ENCODE peak calls at places on chromosome 13, in four cellular contexts. One of them, this sample, is unnamed.

GRCh38 chr13:26502826-26503225 is 54.7 kb upstream of the WASF3 start:
- DNase-seq in neural crest cell: no peak
- DNase-seq in SK-MEL-5: peak
- DNase-seq in hypothalamus: no peak
- DNase-seq in this sample: no peak

GRCh38 chr13:70856706-70857105 is 748.5 kb upstream of the KLHL1 start:
- DNase-seq in neural crest cell: no peak
- DNase-seq in SK-MEL-5: no peak
- DNase-seq in hypothalamus: no peak
- DNase-seq in this sample: no peak

GRCh38 chr13:113791761-113792160 is 32.7 kb downstream of the TMEM255B start:
- DNase-seq in neural crest cell: no peak
- DNase-seq in SK-MEL-5: no peak
- DNase-seq in hypothalamus: no peak
- DNase-seq in this sample: no peak

GRCh38 chr13:31476266-31476665 is 263.1 kb upstream of the RXFP2 start:
- DNase-seq in SK-MEL-5: no peak
- DNase-seq in hypothalamus: no peak
- DNase-seq in neural crest cell: no peak
- DNase-seq in this sample: no peak

GRCh38 chr13:45872574-45872973 is 21.0 kb upstream of the SIAH3 start:
- DNase-seq in neural crest cell: no peak
- DNase-seq in SK-MEL-5: no peak
- DNase-seq in hypothalamus: no peak
- DNase-seq in this sample: no peak

GRCh38 chr13:93249259-93249917 is 22.8 kb downstream of the GPC6 start:
- DNase-seq in SK-MEL-5: no peak
- DNase-seq in hypothalamus: no peak
- DNase-seq in neural crest cell: no peak
- DNase-seq in this sample: no peak

GRCh38 chr13:111363121-111363520 is 42.7 kb downstream of the TEX29 start:
- DNase-seq in neural crest cell: no peak
- DNase-seq in SK-MEL-5: no peak
- DNase-seq in hypothalamus: no peak
- DNase-seq in this sample: no peak

GRCh38 chr13:24617394-24618218 is 62.6 kb upstream of the ATP12A start:
- DNase-seq in SK-MEL-5: no peak
- DNase-seq in hypothalamus: no peak
- DNase-seq in neural crest cell: no peak
- DNase-seq in this sample: no peak

GRCh38 chr13:67230774-67231480 is 791 bp upstream of the PCDH9 start:
- DNase-seq in neural crest cell: peak
- DNase-seq in hypothalamus: peak
- DNase-seq in SK-MEL-5: peak
- DNase-seq in this sample: no peak

GRCh38 chr13:102295316-102296048 is 106.4 kb downstream of the FGF14 start:
- DNase-seq in hypothalamus: no peak
- DNase-seq in SK-MEL-5: no peak
- DNase-seq in neural crest cell: no peak
- DNase-seq in this sample: no peak

GRCh38 chr13:58087566-58087965 is 456.0 kb downstream of the PCDH17 start:
- DNase-seq in neural crest cell: no peak
- DNase-seq in SK-MEL-5: no peak
- DNase-seq in hypothalamus: no peak
- DNase-seq in this sample: no peak

GRCh38 chr13:50412046-50412617 is 396.9 kb downstream of the KCNRG start:
- DNase-seq in neural crest cell: no peak
- DNase-seq in SK-MEL-5: no peak
- DNase-seq in hypothalamus: no peak
- DNase-seq in this sample: no peak

GRCh38 chr13:32468502-32469147 is 40.7 kb upstream of the N4BP2L1 start:
- DNase-seq in SK-MEL-5: no peak
- DNase-seq in neural crest cell: no peak
- DNase-seq in hypothalamus: no peak
- DNase-seq in this sample: no peak

GRCh38 chr13:109394311-109394988 is 391.9 kb downstream of the IRS2 start:
- DNase-seq in SK-MEL-5: no peak
- DNase-seq in neural crest cell: no peak
- DNase-seq in hypothalamus: no peak
- DNase-seq in this sample: no peak

GRCh38 chr13:83879431-83880171 is 2.7 kb downstream of the SLITRK1 start:
- DNase-seq in hypothalamus: no peak
- DNase-seq in SK-MEL-5: no peak
- DNase-seq in neural crest cell: no peak
- DNase-seq in this sample: no peak

GRCh38 chr13:30142502-30143211 is 164.7 kb downstream of the KATNAL1 start:
- DNase-seq in SK-MEL-5: peak
- DNase-seq in neural crest cell: no peak
- DNase-seq in hypothalamus: no peak
- DNase-seq in this sample: no peak

GRCh38 chr13:51760592-51760991 is 43.4 kb downstream of the DHRS12 start:
- DNase-seq in neural crest cell: no peak
- DNase-seq in hypothalamus: peak
- DNase-seq in SK-MEL-5: no peak
- DNase-seq in this sample: no peak

GRCh38 chr13:73216381-73216831 is 157.6 kb downstream of the KLF5 start:
- DNase-seq in neural crest cell: no peak
- DNase-seq in hypothalamus: no peak
- DNase-seq in SK-MEL-5: no peak
- DNase-seq in this sample: no peak

GRCh38 chr13:29901714-29902631 is 51.6 kb upstream of the UBL3 start:
- DNase-seq in hypothalamus: no peak
- DNase-seq in SK-MEL-5: peak
- DNase-seq in neural crest cell: no peak
- DNase-seq in this sample: no peak

GRCh38 chr13:33910267-33910666 is 92.3 kb downstream of the RFC3 start:
- DNase-seq in neural crest cell: no peak
- DNase-seq in hypothalamus: no peak
- DNase-seq in SK-MEL-5: no peak
- DNase-seq in this sample: no peak

GRCh38 chr13:24081388-24081787 is 79.1 kb upstream of the SPATA13 start:
- DNase-seq in neural crest cell: no peak
- DNase-seq in hypothalamus: no peak
- DNase-seq in SK-MEL-5: no peak
- DNase-seq in this sample: no peak

GRCh38 chr13:71477735-71478134 is 389.3 kb downstream of the DACH1 start:
- DNase-seq in SK-MEL-5: peak
- DNase-seq in hypothalamus: no peak
- DNase-seq in neural crest cell: no peak
- DNase-seq in this sample: no peak

GRCh38 chr13:108227651-108228272 is 9.6 kb downstream of the ABHD13 start:
- DNase-seq in neural crest cell: peak
- DNase-seq in SK-MEL-5: peak
- DNase-seq in hypothalamus: no peak
- DNase-seq in this sample: no peak

GRCh38 chr13:94232161-94232560 is 247.3 kb downstream of the DCT start:
- DNase-seq in hypothalamus: no peak
- DNase-seq in neural crest cell: no peak
- DNase-seq in SK-MEL-5: no peak
- DNase-seq in this sample: no peak

GRCh38 chr13:50421457-50422130 is 406.4 kb downstream of the KCNRG start:
- DNase-seq in hypothalamus: no peak
- DNase-seq in SK-MEL-5: no peak
- DNase-seq in neural crest cell: no peak
- DNase-seq in this sample: no peak

This sample was measured in 8988T.